ENCODE peak calls at places on chromosome 21, in four cellular contexts. One of them, this sample, is unnamed.

GRCh38 chr21:39107739-39108138 is 75.5 kb downstream of the PSMG1 start:
- DNase-seq in A549: no peak
- DNase-seq in PC-3: no peak
- DNase-seq in psoas muscle: no peak
- DNase-seq in this sample: no peak

GRCh38 chr21:42424848-42425602 is 21.3 kb downstream of the UBASH3A start:
- DNase-seq in A549: no peak
- DNase-seq in PC-3: no peak
- DNase-seq in psoas muscle: no peak
- DNase-seq in this sample: no peak

GRCh38 chr21:16113052-16113715 is 383.4 kb downstream of the USP25 start:
- DNase-seq in A549: no peak
- DNase-seq in PC-3: no peak
- DNase-seq in psoas muscle: no peak
- DNase-seq in this sample: no peak

GRCh38 chr21:37483776-37484175 is 117.2 kb downstream of the DYRK1A start:
- DNase-seq in A549: no peak
- DNase-seq in PC-3: no peak
- DNase-seq in psoas muscle: no peak
- DNase-seq in this sample: no peak

GRCh38 chr21:43585924-43586411 is 73.3 kb downstream of the HSF2BP start:
- DNase-seq in A549: peak; percentile 98
- DNase-seq in PC-3: peak; percentile 100
- DNase-seq in psoas muscle: no peak
- DNase-seq in this sample: peak; percentile 49

GRCh38 chr21:15682182-15682895 is 47.4 kb upstream of the USP25 start:
- DNase-seq in A549: peak; percentile 20
- DNase-seq in PC-3: peak; percentile 80
- DNase-seq in psoas muscle: no peak
- DNase-seq in this sample: no peak

GRCh38 chr21:41557884-41558283 is 49.9 kb upstream of the TMPRSS2 start:
- DNase-seq in A549: no peak
- DNase-seq in PC-3: no peak
- DNase-seq in psoas muscle: no peak
- DNase-seq in this sample: no peak

GRCh38 chr21:36815284-36815683 is 116.4 kb downstream of the SIM2 start:
- DNase-seq in A549: no peak
- DNase-seq in PC-3: no peak
- DNase-seq in psoas muscle: no peak
- DNase-seq in this sample: no peak

GRCh38 chr21:46393941-46394818 is 64.5 kb upstream of the DIP2A start:
- DNase-seq in A549: no peak
- DNase-seq in PC-3: no peak
- DNase-seq in psoas muscle: peak; percentile 23
- DNase-seq in this sample: no peak

GRCh38 chr21:19440792-19441494 is 1037.4 kb upstream of the TMPRSS15 start:
- DNase-seq in A549: no peak
- DNase-seq in PC-3: no peak
- DNase-seq in psoas muscle: no peak
- DNase-seq in this sample: no peak

GRCh38 chr21:41481191-41481590 is 26.8 kb downstream of the TMPRSS2 start:
- DNase-seq in A549: no peak
- DNase-seq in PC-3: no peak
- DNase-seq in psoas muscle: no peak
- DNase-seq in this sample: no peak

GRCh38 chr21:42815217-42815616 is 64.1 kb downstream of the WDR4 start:
- DNase-seq in A549: no peak
- DNase-seq in PC-3: no peak
- DNase-seq in psoas muscle: no peak
- DNase-seq in this sample: no peak

GRCh38 chr21:25350056-25350455 is 257.2 kb downstream of the MRPL39 start:
- DNase-seq in A549: no peak
- DNase-seq in PC-3: peak; percentile 78
- DNase-seq in psoas muscle: no peak
- DNase-seq in this sample: peak; percentile 31

GRCh38 chr21:36235058-36235582 is 78.5 kb downstream of the DOP1B start:
- DNase-seq in A549: peak; percentile 43
- DNase-seq in PC-3: no peak
- DNase-seq in psoas muscle: no peak
- DNase-seq in this sample: no peak

GRCh38 chr21:34670220-34670961 is 1.6 kb downstream of the CLIC6 start:
- DNase-seq in A549: no peak
- DNase-seq in PC-3: no peak
- DNase-seq in psoas muscle: peak; percentile 32
- DNase-seq in this sample: peak; percentile 29
- TF ChIP-seq CTCF in A549: no peak
- TF ChIP-seq CTCF in PC-3: no peak
- TF ChIP-seq CTCF in psoas muscle: no peak
- TF ChIP-seq CTCF in this sample: no peak

DNA sequence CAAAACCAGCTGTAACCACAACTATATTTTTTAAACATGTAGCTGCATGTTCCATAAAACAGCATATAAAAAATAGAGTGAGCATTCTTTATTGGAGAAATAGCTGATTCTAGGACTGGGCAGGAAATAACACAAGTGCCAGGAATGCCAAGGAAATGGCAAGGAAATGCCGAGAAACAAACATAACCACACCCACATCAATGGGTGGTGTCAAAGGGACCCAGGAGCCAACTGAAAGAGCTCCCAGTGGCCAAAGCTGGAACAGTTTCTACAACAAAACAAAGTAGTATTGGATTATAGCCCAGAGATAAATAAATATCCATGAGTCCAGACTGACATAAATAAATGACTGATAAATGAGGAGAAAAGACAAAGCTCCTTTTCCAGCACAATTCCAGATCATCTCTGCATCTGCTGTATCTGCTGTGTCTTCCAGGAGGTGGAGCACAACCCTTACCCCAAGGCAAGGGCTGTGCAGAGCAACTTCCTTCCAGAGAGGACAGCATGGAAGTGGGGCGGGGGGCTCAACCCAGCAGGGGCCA is 28.1 kb downstream of the ADARB1 start:
- DNase-seq in A549: peak; percentile 59
- DNase-seq in PC-3: peak; percentile 89
- DNase-seq in psoas muscle: no peak
- DNase-seq in this sample: no peak
- TF ChIP-seq CTCF in A549: peak; percentile 8
- TF ChIP-seq CTCF in PC-3: peak; percentile 58
- TF ChIP-seq CTCF in psoas muscle: peak; percentile 34
- TF ChIP-seq CTCF in this sample: peak; percentile 35

GRCh38 chr21:45000637-45001133 is 60.9 kb downstream of the SLX9 start:
- DNase-seq in A549: no peak
- DNase-seq in PC-3: no peak
- DNase-seq in psoas muscle: no peak
- DNase-seq in this sample: no peak
- TF ChIP-seq CTCF in A549: no peak
- TF ChIP-seq CTCF in PC-3: no peak
- TF ChIP-seq CTCF in psoas muscle: no peak
- TF ChIP-seq CTCF in this sample: no peak

GRCh38 chr21:30605968-30606367 is 5.1 kb downstream of the KRTAP22-1 start:
- DNase-seq in A549: no peak
- DNase-seq in PC-3: peak; percentile 53
- DNase-seq in psoas muscle: no peak
- DNase-seq in this sample: no peak
- TF ChIP-seq CTCF in A549: no peak
- TF ChIP-seq CTCF in PC-3: peak; percentile 42
- TF ChIP-seq CTCF in psoas muscle: no peak
- TF ChIP-seq CTCF in this sample: no peak